ENCODE peak calls at places on chromosomes 11 and 22, in four cellular contexts. L is HCT116, R is K562, V is HepG2. A is an unnamed sample.

GRCh38 chr11:43756575-43756974 is 76.0 kb downstream of the HSD17B12 start:
- DNase-seq in V (no peak), R (no peak), L (no peak), A (no peak)

GRCh38 chr11:2581931-2582435 is 117.8 kb downstream of the KCNQ1OT1 start:
- DNase-seq in V (no peak), L (no peak), R (no peak), A (no peak)

GRCh38 chr11:113673566-113674396 is 32.3 kb downstream of the TMPRSS5 start:
- DNase-seq in V (no peak), R (no peak), L (no peak), A (no peak)

GRCh38 chr11:107331728-107332127 is 125.9 kb downstream of the CWF19L2 start:
- DNase-seq in V (no peak), L (no peak), R (no peak), A (no peak)

GRCh38 chr22:20536590-20537324 is 29.3 kb downstream of the MED15 start:
- DNase-seq in V (no peak), L (no peak), R (no peak), A (no peak)

GRCh38 chr22:27993774-27994350 is 74.8 kb upstream of the PITPNB start:
- DNase-seq in V (no peak), L (no peak), R (no peak), A (no peak)

GRCh38 chr11:45929486-45930030 is 7.1 kb downstream of the LARGE2 start:
- DNase-seq in L (no peak), R (no peak), V (no peak), A (no peak)

GRCh38 chr11:113974741-113975470 is at the start of gene HTR3A:
- DNase-seq in L (peak), R (peak), V (peak), A (peak)

GRCh38 chr11:2795491-2795991 is 90.0 kb downstream of the CDKN1C start:
- DNase-seq in V (no peak), L (no peak), R (no peak), A (peak)

GRCh38 chr11:12674936-12675696 is 895 bp downstream of the TEAD1 start:
- DNase-seq in R (peak), L (no peak), V (no peak), A (no peak)

GRCh38 chr11:120235024-120235628 is 4.8 kb upstream of the POU2F3 start:
- DNase-seq in L (peak), V (peak), R (peak), A (peak)

GRCh38 chr11:120698918-120699317 is 187.4 kb downstream of the GRIK4 start:
- DNase-seq in V (no peak), L (no peak), R (no peak), A (no peak)

GRCh38 chr11:44577231-44577834 is 11.9 kb downstream of the CD82 start:
- DNase-seq in R (no peak), L (no peak), V (no peak), A (no peak)

GRCh38 chr11:61067782-61068181 is 34.5 kb upstream of the CD5 start:
- DNase-seq in L (no peak), R (no peak), V (no peak), A (no peak)

GRCh38 chr11:101441747-101442146 is 142.1 kb downstream of the TRPC6 start:
- DNase-seq in R (no peak), L (no peak), V (no peak), A (no peak)

GRCh38 chr11:117959438-117960149 is 26.6 kb upstream of the IL10RA start:
- DNase-seq in L (no peak), V (no peak), R (no peak), A (no peak)

GRCh38 chr11:22349446-22349845 is 11.3 kb downstream of the SLC17A6 start:
- DNase-seq in V (no peak), L (no peak), R (no peak), A (no peak)

GRCh38 chr11:123505546-123506299 is 75.7 kb downstream of the GRAMD1B start:
- DNase-seq in R (no peak), V (no peak), L (no peak), A (peak)

GRCh38 chr11:15737326-15737725 is 619.0 kb downstream of the SOX6 start:
- DNase-seq in R (no peak), V (no peak), L (no peak), A (no peak)

GRCh38 chr11:118401151-118401879 is at the start of gene ATP5MG:
- DNase-seq in V (peak), R (peak), L (peak), A (peak)

GRCh38 chr11:117934526-117935307 is 5.5 kb upstream of the TMPRSS13 start:
- DNase-seq in L (no peak), R (no peak), V (no peak), A (no peak)

GRCh38 chr11:2190670-2191471 is 19.3 kb upstream of the TH start:
- DNase-seq in R (no peak), L (no peak), V (no peak), A (no peak)

GRCh38 chr11:109858152-109858551 is 235.0 kb upstream of the ZC3H12C start:
- DNase-seq in V (no peak), R (peak), L (no peak), A (no peak)

DNA sequence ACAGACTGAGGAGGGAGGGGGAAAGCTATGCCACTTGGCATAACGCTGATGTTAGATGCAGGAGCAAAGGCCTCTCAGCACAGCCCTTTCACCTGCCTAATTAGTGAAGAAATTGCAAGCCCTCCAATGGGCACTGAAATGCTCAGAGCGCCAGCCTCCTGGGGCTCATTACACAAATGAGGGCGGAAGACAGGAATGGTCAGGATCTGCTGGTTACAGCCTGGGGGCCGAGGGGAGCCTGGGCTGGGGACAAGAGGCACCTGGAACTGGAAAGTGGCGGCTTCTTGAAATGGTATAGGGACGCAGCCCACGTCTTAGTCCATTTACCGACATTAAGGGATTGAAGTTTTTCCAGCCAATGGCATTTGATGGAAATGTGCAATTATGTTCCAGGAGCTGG is 50.2 kb upstream of the PLET1 start:
- DNase-seq in R (no peak), L (no peak), V (no peak), A (no peak)
- H3K4me2 ChIP-seq in R (no peak), L (no peak), V (no peak), A (no peak)

GRCh38 chr11:78228467-78228866 is 39.7 kb downstream of the USP35 start:
- DNase-seq in R (peak), L (peak), V (peak), A (no peak)

GRCh38 chr11:78229106-78229505 is 40.4 kb downstream of the USP35 start:
- DNase-seq in L (no peak), R (no peak), V (no peak), A (no peak)

GRCh38 chr11:78227906-78228305 is 39.2 kb downstream of the USP35 start:
- DNase-seq in L (no peak), V (no peak), R (no peak), A (no peak)

GRCh38 chr11:78231962-78232459 is 43.3 kb downstream of the USP35 start:
- DNase-seq in R (no peak), V (no peak), L (no peak), A (no peak)

GRCh38 chr11:78230161-78230877 is 41.6 kb downstream of the USP35 start:
- DNase-seq in V (no peak), L (no peak), R (peak), A (no peak)
- TF ChIP-seq FOSL1 in V (no peak), L (no peak), R (no peak), A (no peak)

GRCh38 chr22:47343611-47344010 is 581.2 kb downstream of the TBC1D22A start:
- DNase-seq in R (no peak), L (no peak), V (no peak), A (no peak)

GRCh38 chr22:47341464-47341863 is 579.0 kb downstream of the TBC1D22A start:
- DNase-seq in L (no peak), V (no peak), R (no peak), A (no peak)

GRCh38 chr22:47344414-47344813 is 582.0 kb downstream of the TBC1D22A start:
- DNase-seq in R (no peak), V (no peak), L (no peak), A (no peak)

GRCh38 chr22:47342446-47342845 is 580.0 kb downstream of the TBC1D22A start:
- DNase-seq in L (no peak), V (no peak), R (no peak), A (no peak)

GRCh38 chr22:47340851-47341436 is 578.5 kb downstream of the TBC1D22A start:
- DNase-seq in R (no peak), L (no peak), V (no peak), A (no peak)
- H3K4me2 ChIP-seq in R (no peak), L (peak), V (no peak), A (no peak)

DNA sequence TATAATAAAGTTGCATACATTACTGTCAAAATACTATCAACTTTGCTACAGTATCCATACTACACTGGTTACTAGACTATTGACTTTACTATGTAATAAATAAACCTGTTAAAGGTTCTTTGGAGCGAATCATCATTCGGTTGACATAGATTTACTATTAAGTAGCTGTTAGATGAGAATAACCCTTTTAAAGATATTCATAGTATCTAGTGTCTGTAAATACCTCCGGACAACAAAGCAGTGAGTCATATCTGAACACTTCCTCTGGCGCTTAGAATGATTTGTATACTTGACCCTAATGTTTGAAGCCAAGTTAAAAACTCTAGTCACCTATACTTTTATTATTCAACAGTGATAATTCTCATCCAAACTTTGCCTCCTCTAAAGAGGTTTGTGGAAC is 84.7 kb downstream of the MSANTD4 start:
- DNase-seq in L (peak), R (no peak), V (no peak), A (no peak)
- TF ChIP-seq FOSL1 in L (peak), R (no peak), V (no peak), A (no peak)

GRCh38 chr22:23073506-23074229 is 3.3 kb downstream of the GNAZ start:
- DNase-seq in R (no peak), V (no peak), L (no peak), A (no peak)
- H3K4me2 ChIP-seq in R (no peak), V (no peak), L (no peak), A (no peak)

DNA sequence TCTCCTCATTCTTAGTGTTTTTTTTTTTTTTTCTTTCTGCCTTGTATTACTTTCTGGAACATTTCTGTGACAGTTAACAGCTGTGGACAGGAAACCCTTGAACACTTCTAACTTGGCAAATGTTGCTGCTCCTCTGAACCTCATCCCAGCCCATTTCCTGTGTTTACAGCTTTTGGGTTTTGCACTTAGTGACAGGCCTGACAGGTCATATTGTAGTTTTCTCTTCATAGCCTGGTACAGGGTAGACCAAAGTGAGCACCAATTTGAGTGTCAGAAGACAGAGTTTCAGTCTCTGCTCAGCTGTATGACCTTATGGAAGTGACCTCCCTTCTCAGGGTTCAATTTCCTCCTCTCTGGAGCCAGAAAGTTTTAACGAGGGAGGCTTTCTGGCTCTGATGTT is 91.6 kb downstream of the STIM1 start:
- DNase-seq in V (no peak), R (no peak), L (no peak), A (no peak)
- TF ChIP-seq FOSL1 in V (no peak), R (no peak), L (no peak), A (no peak)